ENCODE peak calls at places on chromosomes 7 and 10, in seven cellular contexts. Y is left lung, E is pancreas, R is gastrocnemius medialis, A is ovary, D is aorta, K is tibial nerve. M is an unnamed sample. For H3K27me3 and H3K4me1, the result is how much of the 10 kb centered on the place peaks cover.

GRCh38 chr7:140229591-140230516 is 53.1 kb upstream of the KDM7A start:
- DNase-seq in D (no peak), A (no peak), R (peak), Y (peak), E (no peak), K (no peak), M (peak)

GRCh38 chr7:2813350-2814185 is 30.5 kb downstream of the GNA12 start:
- DNase-seq in D (no peak), K (no peak), A (peak), E (no peak), Y (peak), R (no peak), M (no peak)

GRCh38 chr10:110742801-110743200 is 98.7 kb downstream of the RBM20 start:
- DNase-seq in A (no peak), R (no peak), D (no peak), Y (no peak), K (no peak), E (no peak), M (no peak)

GRCh38 chr10:88979153-88979562 is 11.4 kb upstream of the FAS start:
- DNase-seq in K (peak), D (peak), R (peak), Y (no peak), E (no peak), A (peak), M (no peak)

GRCh38 chr7:2520808-2521146 is 1.2 kb downstream of the LFNG start:
- DNase-seq in A (no peak), R (no peak), D (no peak), K (no peak), Y (no peak), E (no peak), M (no peak)

GRCh38 chr10:17836917-17837316 is 27.8 kb downstream of the MRC1 start:
- DNase-seq in Y (no peak), A (peak), D (no peak), R (no peak), K (no peak), E (peak), M (no peak)

GRCh38 chr7:135508853-135509588 is 881 bp downstream of the CNOT4 start:
- DNase-seq in E (no peak), A (peak), Y (no peak), K (peak), R (no peak), D (no peak), M (peak)

GRCh38 chr10:99368646-99369045 is 39.5 kb downstream of the CNNM1 start:
- DNase-seq in R (no peak), K (no peak), Y (no peak), E (no peak), D (no peak), A (no peak), M (no peak)

GRCh38 chr10:79397051-79397450 is 48.4 kb downstream of the ZCCHC24 start:
- DNase-seq in D (peak), K (no peak), E (peak), R (peak), Y (peak), A (no peak), M (no peak)

GRCh38 chr10:117743517-117743916 is 201.0 kb downstream of the EMX2 start:
- DNase-seq in D (no peak), K (no peak), A (no peak), E (no peak), Y (no peak), R (no peak), M (no peak)

GRCh38 chr10:70656489-70656888 is 15.8 kb upstream of the ADAMTS14 start:
- DNase-seq in K (no peak), D (no peak), E (no peak), R (no peak), A (no peak), Y (no peak), M (no peak)

GRCh38 chr7:117186218-117186617 is 136.6 kb downstream of the WNT2 start:
- DNase-seq in A (no peak), Y (no peak), R (no peak), D (no peak), E (no peak), K (no peak), M (no peak)

GRCh38 chr10:4127518-4128315 is 342.7 kb upstream of the KLF6 start:
- DNase-seq in D (no peak), Y (no peak), E (no peak), A (no peak), K (no peak), R (no peak), M (no peak)

GRCh38 chr7:157465597-157466348 is 129.0 kb downstream of the DNAJB6 start:
- DNase-seq in K (peak), R (no peak), A (no peak), Y (no peak), D (peak), E (no peak), M (no peak)

GRCh38 chr10:105681051-105681450 is 1040.0 kb downstream of the SORCS3 start:
- DNase-seq in Y (no peak), E (no peak), R (no peak), A (no peak), D (no peak), K (no peak), M (no peak)

GRCh38 chr10:98262571-98262970 is 5.4 kb downstream of the LOXL4 start:
- DNase-seq in A (no peak), K (no peak), D (no peak), R (peak), Y (peak), E (peak), M (no peak)

GRCh38 chr10:93742633-93743349 is 14.9 kb upstream of the LGI1 start:
- DNase-seq in E (no peak), K (no peak), Y (no peak), R (no peak), A (no peak), D (no peak), M (no peak)

GRCh38 chr10:6811153-6811552 is 231.1 kb upstream of the PRKCQ start:
- DNase-seq in D (no peak), R (no peak), E (no peak), Y (no peak), K (no peak), A (no peak), M (no peak)

GRCh38 chr7:127618775-127619174 is 833 bp upstream of the PAX4 start:
- DNase-seq in E (no peak), Y (no peak), R (no peak), A (no peak), D (no peak), K (no peak), M (no peak)

GRCh38 chr7:42746226-42746625 is 165.6 kb downstream of the C7orf25 start:
- DNase-seq in E (no peak), R (no peak), Y (no peak), D (no peak), K (no peak), A (no peak), M (no peak)

GRCh38 chr10:88106348-88106747 is 242.9 kb downstream of the PTEN start:
- DNase-seq in K (no peak), E (no peak), D (no peak), A (no peak), R (no peak), Y (no peak), M (no peak)

GRCh38 chr10:26860026-26860541 is 674 bp downstream of the ABI1 start:
- DNase-seq in A (peak), E (peak), Y (peak), R (peak), D (peak), K (peak), M (peak)

DNA sequence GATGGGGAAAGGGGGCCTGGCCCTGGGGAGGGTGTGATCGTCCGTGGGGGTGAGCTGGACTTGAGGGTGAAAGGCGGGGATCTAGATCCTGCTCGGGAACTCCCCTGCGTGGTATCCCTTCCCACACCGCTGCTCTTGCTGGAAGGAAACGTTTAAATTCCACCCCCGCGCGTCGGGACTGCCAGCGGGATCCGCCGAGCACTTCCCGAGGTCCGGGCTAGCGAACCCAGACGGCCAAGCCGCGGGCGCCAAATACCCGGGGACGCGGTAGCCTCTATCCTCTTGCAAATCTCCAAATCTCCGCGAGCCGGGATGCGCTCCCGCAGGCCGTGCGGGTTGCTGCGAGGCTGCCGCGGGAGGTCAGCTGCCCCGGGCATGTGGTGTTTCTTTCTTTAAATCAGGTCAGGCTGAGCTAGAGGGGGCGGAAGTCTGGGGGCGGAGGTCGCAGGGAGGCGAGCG is 904 bp downstream of the NPTX2 start:
- DNase-seq in E (no peak), A (no peak), D (no peak), K (no peak), Y (no peak), R (no peak), M (no peak)
- H3K27me3 ChIP-seq in E (under half), A (under half), D (under half), K (under half), Y (half or more), R (under half), M (under half)

DNA sequence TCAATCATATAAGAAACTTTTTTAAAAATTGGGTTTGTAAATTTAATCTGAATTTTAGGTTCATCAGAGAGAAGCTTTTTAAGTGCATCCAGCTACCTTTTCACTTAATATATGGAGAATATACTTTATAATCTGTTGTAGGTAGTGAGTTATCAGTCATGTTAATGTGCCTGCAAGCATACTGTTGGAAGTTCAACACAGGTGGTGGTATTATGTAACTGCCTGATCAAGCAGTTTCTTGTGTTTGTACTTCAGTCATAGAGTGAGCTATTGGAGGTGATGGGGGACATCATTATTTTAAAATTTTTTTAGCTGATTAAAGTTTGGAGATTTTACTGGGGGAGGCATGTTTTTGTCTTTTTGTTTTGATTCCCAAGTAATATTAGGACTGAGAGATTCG is 2.5 kb downstream of the TNKS2 start:
- DNase-seq in A (no peak), E (no peak), Y (no peak), K (no peak), D (no peak), R (no peak), M (no peak)
- H3K27ac ChIP-seq in A (no peak), E (no peak), Y (no peak), K (no peak), D (no peak), R (peak), M (no peak)

DNA sequence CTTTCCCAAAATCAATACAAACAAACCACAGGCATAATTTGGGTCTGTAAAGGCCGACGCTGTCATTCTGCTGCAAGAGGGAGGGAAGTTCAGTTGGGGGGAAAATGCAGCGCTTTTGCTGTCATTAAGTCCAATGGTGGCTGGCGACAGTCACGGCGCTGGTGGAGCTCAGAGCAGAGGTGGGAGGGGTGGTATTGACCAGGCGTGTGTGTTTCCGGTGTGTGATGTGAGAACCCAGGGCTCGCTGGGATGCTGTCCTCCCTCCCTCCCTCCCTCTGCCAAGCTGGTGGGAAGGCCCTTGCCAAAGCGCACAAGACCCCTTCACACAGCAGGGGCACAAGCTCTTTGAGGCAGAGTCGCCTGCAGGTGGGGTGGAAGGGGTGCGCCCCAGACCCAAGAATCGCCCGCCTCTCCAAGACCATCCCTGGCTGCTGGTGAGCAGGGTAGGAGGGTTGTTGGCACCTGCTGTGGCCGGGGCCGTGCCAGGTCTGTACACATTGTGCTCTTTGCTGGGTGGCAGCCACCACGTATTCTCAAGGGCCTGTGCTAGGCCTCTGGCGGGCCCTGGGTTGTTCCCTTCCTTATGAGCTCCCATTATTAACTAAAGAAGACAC is 84.2 kb downstream of the LHPP start:
- DNase-seq in D (no peak), A (no peak), E (peak), Y (peak), K (no peak), R (no peak), M (no peak)
- H3K4me1 ChIP-seq in D (under half), A (under half), E (under half), Y (under half), K (under half), R (under half), M (under half)

GRCh38 chr10:124098575-124098974 is 5.2 kb upstream of the CHST15 start:
- DNase-seq in R (no peak), D (no peak), Y (peak), A (no peak), E (no peak), K (no peak), M (no peak)
- H3K27me3 ChIP-seq in R (under half), D (under half), Y (under half), A (under half), E (under half), K (under half), M (under half)

DNA sequence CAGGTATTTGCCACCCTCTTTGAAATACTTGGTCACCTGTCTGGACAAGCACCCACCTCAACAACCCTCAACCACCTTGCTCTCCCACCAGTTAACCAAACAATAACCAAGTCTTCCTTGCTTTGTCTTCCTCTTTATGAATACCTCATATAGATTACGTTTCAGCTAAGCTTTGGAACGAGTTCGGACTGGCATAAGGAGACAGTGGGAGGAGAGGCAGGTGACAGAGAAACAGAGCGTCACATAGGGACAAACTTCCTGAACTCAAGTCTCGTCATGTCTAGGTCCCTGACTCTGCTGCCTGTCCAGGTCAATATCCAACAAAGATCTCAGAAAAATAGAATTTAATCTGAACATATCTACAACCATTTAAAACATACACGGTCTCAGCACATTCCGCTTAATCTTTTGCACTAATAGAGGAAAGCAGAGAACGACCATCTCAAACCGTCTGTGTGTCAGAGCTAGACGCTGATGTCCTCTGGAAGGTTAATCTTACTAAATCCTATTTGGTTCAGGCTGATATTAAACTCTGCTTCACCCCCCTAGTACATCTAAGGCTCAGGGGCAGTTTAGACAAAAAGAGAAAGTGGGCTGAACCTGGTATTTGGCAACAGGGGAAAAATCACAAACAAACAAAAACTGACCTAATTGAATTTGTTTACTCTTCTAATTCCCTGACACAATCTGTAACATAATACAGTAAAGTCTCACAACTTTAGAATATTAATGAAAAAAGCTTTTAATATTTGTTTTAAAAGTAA is 26.4 kb upstream of the SVOPL start:
- DNase-seq in R (no peak), Y (no peak), A (no peak), D (no peak), K (no peak), E (no peak), M (no peak)
- H3K27ac ChIP-seq in R (no peak), Y (no peak), A (no peak), D (no peak), K (no peak), E (no peak), M (no peak)

DNA sequence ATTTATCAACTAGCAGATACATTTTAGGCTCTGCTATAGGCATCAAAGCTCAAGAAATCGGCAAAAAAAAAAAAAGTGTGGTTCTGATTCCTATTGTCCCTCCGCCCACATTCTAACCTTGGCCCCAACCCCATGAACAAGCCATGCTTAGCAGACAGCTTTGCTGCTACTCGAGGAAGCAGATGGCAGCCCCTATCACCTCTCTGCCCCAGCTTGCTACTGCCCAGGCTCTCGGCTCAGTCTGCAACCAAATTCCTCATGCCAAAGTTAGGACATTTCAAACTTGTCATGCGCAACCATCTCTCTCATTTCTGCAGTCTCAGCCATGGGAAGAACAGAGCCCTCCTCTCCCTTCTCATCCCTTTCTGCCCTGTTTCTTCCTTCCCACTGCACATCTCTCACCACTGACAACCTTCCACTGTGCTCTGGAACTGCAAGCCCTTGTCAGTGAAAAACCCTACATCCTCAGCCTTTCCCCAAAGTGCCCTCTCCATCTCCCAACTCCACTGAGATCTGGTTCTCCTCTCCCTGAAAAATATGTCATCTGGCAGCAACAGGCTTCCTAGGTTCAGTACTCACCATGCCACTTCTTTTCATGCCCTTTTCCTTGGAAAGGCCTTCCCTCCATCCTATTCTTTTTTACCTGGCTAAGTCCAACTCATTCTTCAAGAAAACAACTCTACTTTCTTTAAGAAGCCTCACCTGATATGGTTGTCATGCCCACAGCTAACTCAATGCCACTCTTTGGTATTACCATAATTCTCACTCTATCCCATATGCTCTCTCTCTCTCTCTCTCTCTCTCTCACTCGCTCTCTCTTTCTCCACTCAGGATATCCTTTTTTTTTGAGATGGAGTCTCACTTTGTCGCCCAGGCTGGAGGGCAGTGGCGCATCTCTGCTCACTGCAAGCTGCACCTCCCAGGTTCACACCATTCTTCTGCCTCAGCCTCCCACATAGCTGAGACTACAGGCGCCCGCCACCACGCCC is 60.1 kb upstream of the FHIP2A start:
- DNase-seq in K (no peak), E (no peak), R (no peak), Y (no peak), A (no peak), D (no peak), M (no peak)
- H3K4me1 ChIP-seq in K (under half), E (under half), R (under half), Y (under half), A (under half), D (under half), M (under half)

DNA sequence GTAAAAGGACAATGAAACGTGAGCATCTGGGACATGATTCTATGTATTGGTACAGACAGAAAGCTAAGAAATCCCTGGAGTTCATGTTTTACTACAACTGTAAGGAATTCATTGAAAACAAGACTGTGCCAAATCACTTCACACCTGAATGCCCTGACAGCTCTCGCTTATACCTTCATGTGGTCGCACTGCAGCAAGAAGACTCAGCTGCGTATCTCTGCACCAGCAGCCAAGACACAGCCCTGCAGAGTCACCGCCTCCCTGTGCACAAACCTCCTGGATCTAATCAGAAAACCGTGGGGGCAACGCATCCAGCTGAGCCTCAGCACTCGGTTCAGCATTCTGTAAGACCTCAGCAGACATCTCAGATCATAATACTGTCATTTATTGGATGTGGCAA is 41.4 kb upstream of the PRSS58 start:
- DNase-seq in Y (peak), D (no peak), A (no peak), R (no peak), K (no peak), E (no peak), M (no peak)
- H3K27me3 ChIP-seq in Y (under half), D (under half), A (under half), R (under half), K (under half), E (under half), M (under half)

GRCh38 chr7:93164766-93165165 is 16.6 kb upstream of the SAMD9L start:
- DNase-seq in D (no peak), R (no peak), E (no peak), Y (no peak), A (no peak), K (no peak), M (no peak)

GRCh38 chr7:93159490-93159889 is 11.3 kb upstream of the SAMD9L start:
- DNase-seq in D (no peak), K (no peak), R (no peak), Y (no peak), E (no peak), A (no peak), M (no peak)

GRCh38 chr7:93165447-93165846 is 17.3 kb upstream of the SAMD9L start:
- DNase-seq in K (no peak), R (no peak), E (no peak), Y (no peak), A (no peak), D (no peak), M (no peak)

GRCh38 chr7:93160410-93160809 is 12.2 kb upstream of the SAMD9L start:
- DNase-seq in A (no peak), R (no peak), E (no peak), D (no peak), K (no peak), Y (no peak), M (no peak)

GRCh38 chr7:93161181-93161762 is 13.1 kb upstream of the SAMD9L start:
- DNase-seq in R (no peak), E (no peak), K (no peak), Y (no peak), A (no peak), D (no peak), M (no peak)
- H3K27ac ChIP-seq in R (no peak), E (no peak), K (no peak), Y (no peak), A (no peak), D (no peak), M (no peak)